ENCODE peak calls at places on chromosomes 5 and 9, in five cellular contexts. P is astrocyte, O is iPS DF 19.7, A is islet precursor cell, H is GM18507. L is an unnamed sample.

GRCh38 chr5:150562832-150563231 is 54.9 kb downstream of the NDST1 start:
- DNase-seq in O (no peak), H (no peak), P (peak), A (no peak), L (peak)

GRCh38 chr5:93583799-93584530 is 943 bp downstream of the NR2F1 start:
- DNase-seq in H (no peak), O (no peak), P (no peak), A (peak), L (peak)

GRCh38 chr9:111118256-111118950 is 80.1 kb upstream of the LPAR1 start:
- DNase-seq in H (no peak), A (no peak), O (no peak), P (peak), L (no peak)

GRCh38 chr5:90113108-90113507 is 296.4 kb downstream of the CETN3 start:
- DNase-seq in A (no peak), O (no peak), H (no peak), P (no peak), L (no peak)

GRCh38 chr5:62937661-62938558 is 359.3 kb downstream of the LRRC70 start:
- DNase-seq in O (no peak), H (no peak), P (peak), A (no peak), L (no peak)

GRCh38 chr5:86864022-86864421 is 246.3 kb downstream of the COX7C start:
- DNase-seq in A (no peak), H (no peak), O (no peak), P (no peak), L (no peak)

GRCh38 chr5:89573336-89573735 is 690.4 kb upstream of the MEF2C start:
- DNase-seq in O (no peak), P (no peak), H (no peak), A (no peak), L (no peak)

GRCh38 chr5:51028394-51028793 is 354.9 kb upstream of the ISL1 start:
- DNase-seq in A (no peak), H (no peak), O (no peak), P (no peak), L (no peak)

GRCh38 chr5:72244862-72245371 is 75.1 kb downstream of the MRPS27 start:
- DNase-seq in A (peak), O (peak), H (no peak), P (peak), L (peak)

GRCh38 chr5:2697041-2697440 is 54.4 kb downstream of the IRX2 start:
- DNase-seq in O (no peak), A (no peak), H (no peak), P (no peak), L (no peak)

GRCh38 chr5:10257870-10258269 is 7.8 kb downstream of the CCT5 start:
- DNase-seq in H (no peak), P (no peak), A (no peak), O (no peak), L (no peak)

GRCh38 chr5:40879163-40879942 is 29.9 kb upstream of the C7 start:
- DNase-seq in H (no peak), O (no peak), P (peak), A (no peak), L (no peak)

GRCh38 chr9:101326501-101326900 is 58.3 kb downstream of the BAAT start:
- DNase-seq in A (no peak), H (no peak), O (no peak), P (peak), L (no peak)

GRCh38 chr5:61999371-61999770 is 306.6 kb upstream of the KIF2A start:
- DNase-seq in H (no peak), A (no peak), P (no peak), O (no peak), L (no peak)

GRCh38 chr5:53790026-53790425 is 229.6 kb downstream of the NDUFS4 start:
- DNase-seq in O (no peak), P (no peak), H (no peak), A (no peak), L (no peak)

GRCh38 chr5:11476866-11477265 is 427.4 kb downstream of the CTNND2 start:
- DNase-seq in P (no peak), A (no peak), O (no peak), H (no peak), L (no peak)

GRCh38 chr5:167030500-167031120 is 1260.8 kb upstream of the WWC1 start:
- DNase-seq in A (peak), H (no peak), P (no peak), O (peak), L (peak)

GRCh38 chr5:99037668-99038067 is 108.9 kb upstream of the CHD1 start:
- DNase-seq in H (no peak), P (no peak), O (no peak), A (no peak), L (no peak)

GRCh38 chr9:5438301-5439162 is 807 bp upstream of the PLGRKT start:
- DNase-seq in O (no peak), P (peak), H (no peak), A (no peak), L (no peak)

GRCh38 chr5:66863343-66864170 is 267.4 kb downstream of the MAST4 start:
- DNase-seq in P (peak), H (no peak), O (no peak), A (no peak), L (no peak)

GRCh38 chr5:81213070-81213469 is 20.1 kb upstream of the CKMT2 start:
- DNase-seq in P (no peak), O (no peak), H (no peak), A (peak), L (no peak)

GRCh38 chr5:128966375-128966774 is 1.1 kb downstream of the SLC27A6 start:
- DNase-seq in P (no peak), A (no peak), O (no peak), H (no peak), L (no peak)

GRCh38 chr5:41270423-41271251 is 57.3 kb upstream of the C6 start:
- DNase-seq in O (peak), P (peak), H (no peak), A (no peak), L (peak)

GRCh38 chr5:136032564-136032963 is 3.8 kb downstream of the TGFBI start:
- DNase-seq in A (peak), P (peak), H (no peak), O (no peak), L (no peak)

GRCh38 chr9:128070874-128071273 is 2.8 kb downstream of the SLC25A25 start:
- DNase-seq in H (no peak), A (no peak), P (no peak), O (no peak), L (no peak)

GRCh38 chr5:5481633-5482032 is 59.2 kb downstream of the ICE1 start:
- DNase-seq in O (no peak), H (no peak), A (no peak), P (no peak), L (no peak)

L was measured in BE2C.